ENCODE peak calls at places on chromosomes 5 and 9, in ten cellular contexts. One of them, this sample, is unnamed.

GRCh38 chr5:53479656-53480473 is 564 bp upstream of the FST start:
- DNase-seq in esophagus squamous epithelium: no peak
- DNase-seq in uterus: peak; percentile 56
- DNase-seq in lower leg skin: peak; percentile 51
- DNase-seq in adrenal gland: peak; percentile 61
- DNase-seq in Peyer's patch: peak; percentile 63
- DNase-seq in gastrocnemius medialis: peak; percentile 42
- DNase-seq in H1: peak; percentile 80
- DNase-seq in GM12878: no peak
- DNase-seq in stomach: peak; percentile 52
- DNase-seq in this sample: peak; percentile 40

GRCh38 chr9:121620777-121621437 is 30.5 kb upstream of the DAB2IP start:
- DNase-seq in adrenal gland: no peak
- DNase-seq in uterus: no peak
- DNase-seq in Peyer's patch: no peak
- DNase-seq in GM12878: no peak
- DNase-seq in H1: peak; percentile 76
- DNase-seq in gastrocnemius medialis: no peak
- DNase-seq in stomach: no peak
- DNase-seq in lower leg skin: no peak
- DNase-seq in esophagus squamous epithelium: no peak
- DNase-seq in this sample: peak; percentile 78

GRCh38 chr5:171882118-171882517 is 96.5 kb downstream of the SMIM23 start:
- DNase-seq in adrenal gland: no peak
- DNase-seq in stomach: no peak
- DNase-seq in esophagus squamous epithelium: no peak
- DNase-seq in gastrocnemius medialis: no peak
- DNase-seq in Peyer's patch: no peak
- DNase-seq in lower leg skin: no peak
- DNase-seq in GM12878: no peak
- DNase-seq in H1: no peak
- DNase-seq in uterus: no peak
- DNase-seq in this sample: no peak

GRCh38 chr9:124068248-124068647 is 56.7 kb downstream of the LHX2 start:
- DNase-seq in gastrocnemius medialis: no peak
- DNase-seq in stomach: no peak
- DNase-seq in H1: no peak
- DNase-seq in lower leg skin: no peak
- DNase-seq in adrenal gland: no peak
- DNase-seq in esophagus squamous epithelium: no peak
- DNase-seq in GM12878: no peak
- DNase-seq in uterus: no peak
- DNase-seq in Peyer's patch: no peak
- DNase-seq in this sample: no peak

GRCh38 chr9:78595200-78595945 is 298.4 kb downstream of the PSAT1 start:
- DNase-seq in lower leg skin: no peak
- DNase-seq in GM12878: no peak
- DNase-seq in adrenal gland: no peak
- DNase-seq in stomach: no peak
- DNase-seq in uterus: no peak
- DNase-seq in Peyer's patch: no peak
- DNase-seq in esophagus squamous epithelium: no peak
- DNase-seq in H1: no peak
- DNase-seq in gastrocnemius medialis: no peak
- DNase-seq in this sample: no peak

GRCh38 chr9:90890146-90890545 is 88.5 kb downstream of the SYK start:
- DNase-seq in gastrocnemius medialis: no peak
- DNase-seq in lower leg skin: no peak
- DNase-seq in uterus: no peak
- DNase-seq in Peyer's patch: no peak
- DNase-seq in H1: peak; percentile 61
- DNase-seq in GM12878: no peak
- DNase-seq in stomach: no peak
- DNase-seq in adrenal gland: no peak
- DNase-seq in esophagus squamous epithelium: no peak
- DNase-seq in this sample: no peak

GRCh38 chr9:35490910-35491465 is 1.1 kb downstream of the RUSC2 start:
- DNase-seq in Peyer's patch: no peak
- DNase-seq in GM12878: no peak
- DNase-seq in gastrocnemius medialis: no peak
- DNase-seq in esophagus squamous epithelium: no peak
- DNase-seq in H1: no peak
- DNase-seq in stomach: no peak
- DNase-seq in adrenal gland: no peak
- DNase-seq in uterus: no peak
- DNase-seq in lower leg skin: no peak
- DNase-seq in this sample: no peak

GRCh38 chr5:59999056-59999455 is 105.5 kb upstream of the PDE4D start:
- DNase-seq in uterus: no peak
- DNase-seq in adrenal gland: no peak
- DNase-seq in GM12878: no peak
- DNase-seq in lower leg skin: no peak
- DNase-seq in gastrocnemius medialis: no peak
- DNase-seq in H1: no peak
- DNase-seq in stomach: no peak
- DNase-seq in Peyer's patch: no peak
- DNase-seq in esophagus squamous epithelium: no peak
- DNase-seq in this sample: no peak

GRCh38 chr5:125251703-125252102 is 505.3 kb upstream of the ZNF608 start:
- DNase-seq in GM12878: no peak
- DNase-seq in uterus: no peak
- DNase-seq in esophagus squamous epithelium: no peak
- DNase-seq in H1: no peak
- DNase-seq in lower leg skin: no peak
- DNase-seq in Peyer's patch: no peak
- DNase-seq in gastrocnemius medialis: no peak
- DNase-seq in stomach: no peak
- DNase-seq in adrenal gland: no peak
- DNase-seq in this sample: no peak

GRCh38 chr5:111792659-111793058 is 35.7 kb upstream of the NREP start:
- DNase-seq in uterus: no peak
- DNase-seq in Peyer's patch: no peak
- DNase-seq in H1: no peak
- DNase-seq in lower leg skin: no peak
- DNase-seq in GM12878: no peak
- DNase-seq in gastrocnemius medialis: no peak
- DNase-seq in stomach: no peak
- DNase-seq in adrenal gland: no peak
- DNase-seq in esophagus squamous epithelium: no peak
- DNase-seq in this sample: no peak

GRCh38 chr9:97487107-97487506 is 14.4 kb upstream of the TMOD1 start:
- DNase-seq in GM12878: no peak
- DNase-seq in lower leg skin: no peak
- DNase-seq in uterus: no peak
- DNase-seq in H1: no peak
- DNase-seq in Peyer's patch: no peak
- DNase-seq in esophagus squamous epithelium: no peak
- DNase-seq in stomach: no peak
- DNase-seq in gastrocnemius medialis: no peak
- DNase-seq in adrenal gland: no peak
- DNase-seq in this sample: no peak

GRCh38 chr5:103120607-103121200 is 603 bp downstream of the PPIP5K2 start:
- DNase-seq in GM12878: no peak
- DNase-seq in H1: no peak
- DNase-seq in stomach: no peak
- DNase-seq in uterus: no peak
- DNase-seq in esophagus squamous epithelium: no peak
- DNase-seq in gastrocnemius medialis: no peak
- DNase-seq in lower leg skin: no peak
- DNase-seq in adrenal gland: peak; percentile 22
- DNase-seq in Peyer's patch: peak; percentile 55
- DNase-seq in this sample: no peak

GRCh38 chr5:81495286-81495685 is 101.4 kb upstream of the ACOT12 start:
- DNase-seq in H1: no peak
- DNase-seq in esophagus squamous epithelium: no peak
- DNase-seq in uterus: no peak
- DNase-seq in GM12878: no peak
- DNase-seq in Peyer's patch: no peak
- DNase-seq in gastrocnemius medialis: no peak
- DNase-seq in adrenal gland: no peak
- DNase-seq in stomach: no peak
- DNase-seq in lower leg skin: no peak
- DNase-seq in this sample: no peak

GRCh38 chr5:96662725-96663513 is 743 bp downstream of the CAST start:
- DNase-seq in stomach: peak; percentile 93
- DNase-seq in gastrocnemius medialis: peak; percentile 94
- DNase-seq in GM12878: peak; percentile 50
- DNase-seq in uterus: peak; percentile 92
- DNase-seq in esophagus squamous epithelium: peak; percentile 52
- DNase-seq in adrenal gland: peak; percentile 96
- DNase-seq in lower leg skin: peak; percentile 94
- DNase-seq in Peyer's patch: peak; percentile 97
- DNase-seq in H1: peak; percentile 95
- DNase-seq in this sample: peak; percentile 85
- TF ChIP-seq POLR2A in stomach: peak; percentile 22
- TF ChIP-seq POLR2A in gastrocnemius medialis: peak; percentile 89
- TF ChIP-seq POLR2A in GM12878: peak; percentile 71
- TF ChIP-seq POLR2A in uterus: peak; percentile 82
- TF ChIP-seq POLR2A in esophagus squamous epithelium: peak; percentile 75
- TF ChIP-seq POLR2A in adrenal gland: peak; percentile 25
- TF ChIP-seq POLR2A in lower leg skin: no peak
- TF ChIP-seq POLR2A in Peyer's patch: peak; percentile 82
- TF ChIP-seq POLR2A in H1: peak; percentile 56
- TF ChIP-seq POLR2A in this sample: peak; percentile 50

DNA sequence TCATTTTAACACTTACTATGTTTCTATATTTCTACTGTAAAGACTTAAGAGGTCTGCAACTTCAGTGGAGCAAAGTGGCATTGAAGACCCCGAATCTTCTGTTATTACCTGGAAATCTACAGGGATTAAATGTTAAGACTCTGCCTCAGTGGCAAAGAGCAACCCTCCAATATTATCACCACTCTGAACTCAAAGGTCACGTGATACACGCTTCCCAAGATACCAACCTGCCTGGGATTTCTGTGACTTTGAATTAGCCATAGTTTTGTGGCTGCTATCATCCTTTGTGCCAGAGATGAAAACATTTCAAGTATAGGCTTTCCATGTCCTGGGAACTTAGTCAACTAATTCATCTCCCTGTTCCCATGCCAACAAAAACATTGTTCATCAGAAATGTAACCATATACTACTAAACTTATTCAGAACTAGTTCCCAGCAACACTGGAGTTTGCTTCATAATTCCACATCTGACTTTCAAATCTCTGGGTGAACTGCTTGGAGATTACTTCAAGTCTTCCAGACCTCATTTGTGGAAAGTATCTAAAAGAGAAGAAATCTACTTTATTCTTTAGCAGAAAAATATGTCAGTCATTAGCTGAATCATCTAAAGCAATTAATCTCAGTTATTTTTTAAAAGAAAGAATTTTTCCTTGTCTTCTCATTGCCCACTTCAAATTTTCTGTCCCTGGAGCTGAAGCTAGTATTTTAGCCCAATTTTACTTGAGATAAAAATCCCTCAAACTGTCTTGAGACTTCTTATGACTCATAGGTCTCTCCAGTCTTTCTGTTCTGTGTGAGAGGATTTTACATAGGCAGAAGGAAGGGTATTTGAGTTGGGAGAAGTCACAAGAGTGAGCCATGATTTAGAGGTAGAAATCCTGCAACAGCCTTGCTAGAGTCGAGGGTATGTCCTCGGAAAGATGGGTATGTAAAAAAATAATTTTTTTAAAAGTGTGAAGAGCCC is 83.0 kb downstream of the ZNF462 start:
- DNase-seq in gastrocnemius medialis: no peak
- DNase-seq in H1: no peak
- DNase-seq in GM12878: no peak
- DNase-seq in stomach: no peak
- DNase-seq in lower leg skin: no peak
- DNase-seq in esophagus squamous epithelium: no peak
- DNase-seq in Peyer's patch: no peak
- DNase-seq in adrenal gland: no peak
- DNase-seq in uterus: no peak
- DNase-seq in this sample: peak; percentile 47
- TF ChIP-seq POLR2A in gastrocnemius medialis: no peak
- TF ChIP-seq POLR2A in H1: no peak
- TF ChIP-seq POLR2A in GM12878: no peak
- TF ChIP-seq POLR2A in stomach: no peak
- TF ChIP-seq POLR2A in lower leg skin: no peak
- TF ChIP-seq POLR2A in esophagus squamous epithelium: no peak
- TF ChIP-seq POLR2A in Peyer's patch: no peak
- TF ChIP-seq POLR2A in adrenal gland: no peak
- TF ChIP-seq POLR2A in uterus: no peak
- TF ChIP-seq POLR2A in this sample: no peak

GRCh38 chr5:179187229-179187678 is 127.1 kb downstream of the ZNF354C start:
- DNase-seq in GM12878: no peak
- DNase-seq in Peyer's patch: no peak
- DNase-seq in H1: no peak
- DNase-seq in uterus: no peak
- DNase-seq in lower leg skin: no peak
- DNase-seq in stomach: no peak
- DNase-seq in esophagus squamous epithelium: no peak
- DNase-seq in adrenal gland: no peak
- DNase-seq in gastrocnemius medialis: no peak
- DNase-seq in this sample: no peak
- TF ChIP-seq POLR2A in GM12878: no peak
- TF ChIP-seq POLR2A in Peyer's patch: no peak
- TF ChIP-seq POLR2A in H1: no peak
- TF ChIP-seq POLR2A in uterus: no peak
- TF ChIP-seq POLR2A in lower leg skin: no peak
- TF ChIP-seq POLR2A in stomach: no peak
- TF ChIP-seq POLR2A in esophagus squamous epithelium: no peak
- TF ChIP-seq POLR2A in adrenal gland: no peak
- TF ChIP-seq POLR2A in gastrocnemius medialis: no peak
- TF ChIP-seq POLR2A in this sample: no peak

GRCh38 chr9:129884220-129885017 is 49.2 kb downstream of the USP20 start:
- DNase-seq in lower leg skin: peak; percentile 89
- DNase-seq in gastrocnemius medialis: peak; percentile 76
- DNase-seq in H1: peak; percentile 92
- DNase-seq in GM12878: peak; percentile 83
- DNase-seq in stomach: peak; percentile 93
- DNase-seq in adrenal gland: peak; percentile 84
- DNase-seq in esophagus squamous epithelium: peak; percentile 53
- DNase-seq in Peyer's patch: peak; percentile 98
- DNase-seq in uterus: peak; percentile 84
- DNase-seq in this sample: peak; percentile 81

GRCh38 chr9:129887210-129888084 is 52.2 kb downstream of the USP20 start:
- DNase-seq in adrenal gland: no peak
- DNase-seq in H1: no peak
- DNase-seq in lower leg skin: no peak
- DNase-seq in Peyer's patch: peak; percentile 80
- DNase-seq in gastrocnemius medialis: no peak
- DNase-seq in GM12878: peak; percentile 56
- DNase-seq in uterus: peak; percentile 49
- DNase-seq in esophagus squamous epithelium: no peak
- DNase-seq in stomach: no peak
- DNase-seq in this sample: no peak

GRCh38 chr9:129886226-129887174 is 51.2 kb downstream of the USP20 start:
- DNase-seq in Peyer's patch: no peak
- DNase-seq in uterus: no peak
- DNase-seq in esophagus squamous epithelium: no peak
- DNase-seq in lower leg skin: no peak
- DNase-seq in H1: no peak
- DNase-seq in gastrocnemius medialis: no peak
- DNase-seq in stomach: no peak
- DNase-seq in GM12878: peak; percentile 37
- DNase-seq in adrenal gland: no peak
- DNase-seq in this sample: no peak

GRCh38 chr9:129888085-129888808 is 53.0 kb downstream of the USP20 start:
- DNase-seq in uterus: no peak
- DNase-seq in H1: no peak
- DNase-seq in adrenal gland: peak; percentile 24
- DNase-seq in esophagus squamous epithelium: peak; percentile 53
- DNase-seq in stomach: peak; percentile 62
- DNase-seq in gastrocnemius medialis: peak; percentile 39
- DNase-seq in Peyer's patch: peak; percentile 95
- DNase-seq in GM12878: peak; percentile 100
- DNase-seq in lower leg skin: no peak
- DNase-seq in this sample: no peak

GRCh38 chr9:129885670-129886106 is 50.4 kb downstream of the USP20 start:
- DNase-seq in esophagus squamous epithelium: peak; percentile 72
- DNase-seq in gastrocnemius medialis: peak; percentile 82
- DNase-seq in uterus: peak; percentile 93
- DNase-seq in GM12878: peak; percentile 64
- DNase-seq in Peyer's patch: peak; percentile 97
- DNase-seq in stomach: peak; percentile 94
- DNase-seq in lower leg skin: peak; percentile 91
- DNase-seq in H1: peak; percentile 95
- DNase-seq in adrenal gland: peak; percentile 89
- DNase-seq in this sample: peak; percentile 88
- TF ChIP-seq POLR2A in esophagus squamous epithelium: no peak
- TF ChIP-seq POLR2A in gastrocnemius medialis: no peak
- TF ChIP-seq POLR2A in uterus: peak; percentile 31
- TF ChIP-seq POLR2A in GM12878: peak; percentile 66
- TF ChIP-seq POLR2A in Peyer's patch: no peak
- TF ChIP-seq POLR2A in stomach: no peak
- TF ChIP-seq POLR2A in lower leg skin: no peak
- TF ChIP-seq POLR2A in H1: peak; percentile 15
- TF ChIP-seq POLR2A in adrenal gland: no peak
- TF ChIP-seq POLR2A in this sample: no peak